ENCODE peak calls at places on chromosomes 3 and 15, in nine cellular contexts. J is Peyer's patch, X is K562, N is tibial nerve, W is esophagus squamous epithelium, M is transverse colon, B is IMR-90, O is heart left ventricle, G is prostate gland. D is an unnamed sample.

GRCh38 chr15:93703092-93703785 is 528.1 kb upstream of the MCTP2 start:
- DNase-seq in W (no peak), B (no peak), N (no peak), X (no peak), G (no peak), O (no peak), J (no peak), M (no peak), D (no peak)

GRCh38 chr15:92914768-92915221 is 14.7 kb downstream of the CHD2 start:
- DNase-seq in B (no peak), N (no peak), M (no peak), J (no peak), O (no peak), G (no peak), W (no peak), X (no peak), D (no peak)

GRCh38 chr15:52137432-52138357 is 25.1 kb upstream of the BCL2L10 start:
- DNase-seq in X (peak), G (no peak), M (peak), B (no peak), W (no peak), O (no peak), N (no peak), J (peak), D (no peak)

GRCh38 chr3:150627557-150627956 is 24.4 kb downstream of the SELENOT start:
- DNase-seq in O (peak), B (peak), M (no peak), N (no peak), J (no peak), G (no peak), W (no peak), X (no peak), D (no peak)

GRCh38 chr15:65612616-65612946 is 1.6 kb upstream of the INTS14 start:
- DNase-seq in M (no peak), W (no peak), J (no peak), N (no peak), G (no peak), B (peak), O (no peak), X (no peak), D (no peak)

GRCh38 chr3:196323723-196324122 is 5.7 kb upstream of the DYNLT2B start:
- DNase-seq in W (no peak), J (no peak), G (no peak), B (peak), X (peak), M (no peak), N (no peak), O (no peak), D (no peak)

GRCh38 chr3:178236555-178237277 is 299.5 kb upstream of the KCNMB2 start:
- DNase-seq in M (no peak), W (no peak), G (no peak), X (no peak), J (no peak), O (no peak), B (peak), N (no peak), D (no peak)

GRCh38 chr3:127151992-127152391 is 40.9 kb upstream of the PRR23E start:
- DNase-seq in N (no peak), J (no peak), X (no peak), W (no peak), O (no peak), G (no peak), B (peak), M (no peak), D (no peak)

GRCh38 chr3:80241791-80242190 is 474.0 kb upstream of the ROBO1 start:
- DNase-seq in O (no peak), W (no peak), M (no peak), J (no peak), X (no peak), G (no peak), N (no peak), B (no peak), D (no peak)

GRCh38 chr15:65089206-65089824 is 12.8 kb downstream of the KBTBD13 start:
- DNase-seq in W (no peak), B (peak), M (no peak), O (no peak), N (no peak), J (no peak), G (no peak), X (no peak), D (no peak)

GRCh38 chr15:92111756-92112155 is 258.2 kb downstream of the SLCO3A1 start:
- DNase-seq in O (no peak), J (no peak), W (no peak), B (no peak), X (no peak), M (no peak), N (no peak), G (no peak), D (no peak)

GRCh38 chr3:118559286-118559685 is 475.4 kb downstream of the IGSF11 start:
- DNase-seq in X (no peak), B (no peak), G (no peak), J (no peak), W (no peak), N (no peak), O (no peak), M (no peak), D (no peak)

GRCh38 chr3:149090907-149091306 is 4.6 kb upstream of the HLTF start:
- DNase-seq in N (no peak), O (no peak), W (no peak), J (no peak), G (no peak), B (no peak), X (no peak), M (no peak), D (no peak)

GRCh38 chr3:149089395-149089794 is 3.1 kb upstream of the HLTF start:
- DNase-seq in M (no peak), N (no peak), B (no peak), X (no peak), W (no peak), J (no peak), G (no peak), O (no peak), D (no peak)

GRCh38 chr3:149085828-149086231 is 503 bp downstream of the HLTF start:
- DNase-seq in M (no peak), G (peak), W (no peak), B (peak), J (peak), O (no peak), X (peak), N (no peak), D (no peak)

GRCh38 chr3:149087208-149087607 is 875 bp upstream of the HLTF start:
- DNase-seq in N (no peak), W (no peak), J (no peak), X (peak), G (no peak), M (no peak), B (no peak), O (no peak), D (no peak)

DNA sequence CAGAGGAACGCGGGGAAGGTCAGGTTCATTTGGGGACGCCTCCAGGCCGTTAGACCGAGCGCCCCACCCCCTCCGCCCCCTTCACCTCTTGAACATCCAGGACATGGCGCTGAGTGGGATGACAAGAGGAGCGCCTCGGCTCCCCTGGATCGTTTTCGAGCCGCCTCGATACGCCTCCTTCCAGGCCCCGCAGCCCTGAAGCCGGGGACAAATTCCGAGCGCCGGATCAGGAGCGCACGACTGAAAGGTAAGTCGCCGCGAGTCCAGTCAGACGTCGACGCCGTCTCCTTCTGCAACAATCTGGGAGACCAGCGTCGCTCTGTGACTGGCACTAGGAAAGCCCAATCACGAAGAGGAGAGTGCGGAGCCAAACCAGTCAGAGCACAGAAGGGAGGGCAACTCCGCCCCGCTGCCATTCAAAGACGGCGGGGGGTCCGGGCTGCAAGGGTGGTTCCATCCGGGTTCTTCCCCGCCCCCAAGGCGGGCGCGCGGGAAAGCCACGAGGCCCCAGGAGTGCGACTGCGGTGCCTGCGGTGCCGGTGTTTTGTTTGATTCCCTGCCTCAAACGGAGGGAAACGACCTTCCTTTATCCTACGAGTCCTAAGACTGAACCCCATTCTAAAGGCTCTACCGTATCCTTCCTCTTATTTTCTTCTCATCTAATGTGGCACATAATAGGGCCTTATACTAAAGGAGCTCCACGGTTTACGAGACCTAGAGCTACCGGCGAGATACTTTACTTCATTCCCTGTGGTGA is at the start of gene HLTF:
- DNase-seq in X (peak), M (peak), B (peak), G (peak), W (peak), N (peak), J (peak), O (peak), D (peak)
- TF ChIP-seq POLR2A in X (peak), M (peak), B (peak), G (peak), W (no peak), N (peak), J (peak), O (no peak), D (peak)

DNA sequence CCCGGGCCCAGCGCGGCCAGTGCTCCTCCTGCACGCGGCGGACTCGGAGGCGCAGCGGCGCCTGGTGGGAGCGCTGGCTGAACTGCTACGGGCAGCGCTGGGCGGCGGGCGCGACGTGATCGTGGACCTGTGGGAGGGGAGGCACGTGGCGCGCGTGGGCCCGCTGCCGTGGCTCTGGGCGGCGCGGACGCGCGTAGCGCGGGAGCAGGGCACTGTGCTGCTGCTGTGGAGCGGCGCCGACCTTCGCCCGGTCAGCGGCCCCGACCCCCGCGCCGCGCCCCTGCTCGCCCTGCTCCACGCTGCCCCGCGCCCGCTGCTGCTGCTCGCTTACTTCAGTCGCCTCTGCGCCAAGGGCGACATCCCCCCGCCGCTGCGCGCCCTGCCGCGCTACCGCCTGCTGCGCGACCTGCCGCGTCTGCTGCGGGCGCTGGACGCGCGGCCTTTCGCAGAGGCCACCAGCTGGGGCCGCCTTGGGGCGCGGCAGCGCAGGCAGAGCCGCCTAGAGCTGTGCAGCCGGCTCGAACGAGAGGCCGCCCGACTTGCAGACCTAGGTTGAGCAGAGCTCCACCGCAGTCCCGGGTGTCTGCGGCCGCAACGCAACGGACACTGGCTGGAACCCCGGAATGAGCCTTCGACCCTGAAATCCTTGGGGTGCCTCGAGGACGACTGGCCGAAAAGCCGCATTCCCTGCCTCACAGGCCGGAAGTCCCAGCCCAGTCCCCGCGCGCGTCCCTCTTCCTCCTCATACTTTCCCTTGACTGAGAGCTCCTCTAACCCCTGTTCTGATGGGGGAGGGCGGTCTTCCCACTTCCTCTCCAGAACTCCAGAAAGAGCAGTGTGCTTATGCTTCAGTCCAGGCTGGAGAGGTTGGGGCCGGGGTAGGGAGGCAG is 1.4 kb upstream of the IL17RC start:
- DNase-seq in M (peak), O (peak), X (no peak), G (peak), B (peak), W (no peak), J (peak), N (peak), D (no peak)
- TF ChIP-seq POLR2A in M (peak), O (no peak), X (no peak), G (no peak), B (no peak), W (no peak), J (peak), N (peak), D (peak)

GRCh38 chr15:63039811-63040210 is 2.7 kb upstream of the TPM1 start:
- DNase-seq in N (no peak), M (no peak), B (no peak), J (no peak), G (no peak), O (no peak), W (no peak), X (no peak), D (no peak)

GRCh38 chr15:63040509-63040908 is 2.0 kb upstream of the TPM1 start:
- DNase-seq in O (no peak), B (no peak), G (no peak), W (no peak), X (no peak), M (no peak), N (no peak), J (no peak), D (no peak)

GRCh38 chr15:63041402-63041977 is 1.1 kb upstream of the TPM1 start:
- DNase-seq in W (no peak), B (no peak), J (no peak), G (no peak), O (no peak), X (no peak), M (no peak), N (no peak), D (no peak)

GRCh38 chr15:63041982-63042878 is at the start of gene TPM1:
- DNase-seq in B (peak), N (peak), X (no peak), O (peak), J (peak), M (peak), W (no peak), G (peak), D (peak)

GRCh38 chr15:63040954-63041353 is 1.6 kb upstream of the TPM1 start:
- DNase-seq in N (no peak), X (no peak), O (peak), J (no peak), B (no peak), M (no peak), W (no peak), G (no peak), D (no peak)
- TF ChIP-seq POLR2A in N (no peak), X (no peak), O (no peak), J (no peak), B (no peak), M (no peak), W (no peak), G (no peak), D (no peak)

GRCh38 chr3:15860014-15860934 is 62.5 kb upstream of the ANKRD28 start:
- DNase-seq in O (no peak), N (no peak), G (peak), X (peak), J (peak), W (peak), B (peak), M (peak), D (peak)

GRCh38 chr3:15858547-15859506 is 61.0 kb upstream of the ANKRD28 start:
- DNase-seq in J (peak), B (no peak), M (peak), W (peak), G (peak), X (peak), N (no peak), O (peak), D (peak)

GRCh38 chr3:15861163-15861562 is 63.4 kb upstream of the ANKRD28 start:
- DNase-seq in G (no peak), W (no peak), B (no peak), J (no peak), X (peak), O (no peak), M (no peak), N (no peak), D (no peak)

GRCh38 chr3:15859507-15860013 is 61.8 kb upstream of the ANKRD28 start:
- DNase-seq in O (peak), N (peak), G (peak), W (peak), J (peak), M (peak), X (peak), B (peak), D (peak)
- TF ChIP-seq POLR2A in O (no peak), N (peak), G (peak), W (no peak), J (peak), M (peak), X (peak), B (no peak), D (no peak)

GRCh38 chr15:59372352-59373211 is at the start of gene MYO1E:
- DNase-seq in O (peak), X (no peak), N (peak), M (peak), J (peak), G (peak), W (no peak), B (peak), D (peak)

GRCh38 chr15:59367022-59367451 is 5.6 kb downstream of the MYO1E start:
- DNase-seq in N (no peak), W (no peak), J (no peak), B (no peak), M (no peak), G (no peak), O (no peak), X (no peak), D (no peak)

GRCh38 chr15:59371458-59372351 is 966 bp downstream of the MYO1E start:
- DNase-seq in G (peak), N (no peak), M (peak), W (no peak), X (no peak), J (peak), O (peak), B (no peak), D (no peak)

GRCh38 chr15:59366368-59367021 is 6.2 kb downstream of the MYO1E start:
- DNase-seq in N (no peak), X (no peak), W (no peak), M (peak), B (no peak), O (no peak), G (no peak), J (no peak), D (no peak)

GRCh38 chr15:59369597-59369996 is 3.1 kb downstream of the MYO1E start:
- DNase-seq in X (no peak), W (no peak), O (no peak), G (no peak), B (no peak), N (no peak), M (no peak), J (no peak), D (no peak)
- TF ChIP-seq POLR2A in X (no peak), W (no peak), O (no peak), G (no peak), B (no peak), N (no peak), M (no peak), J (no peak), D (no peak)

GRCh38 chr15:70034141-70034540 is 63.6 kb downstream of the TLE3 start:
- DNase-seq in B (no peak), G (no peak), M (no peak), J (peak), X (no peak), O (no peak), W (no peak), N (no peak), D (no peak)

GRCh38 chr15:70036585-70037343 is 61.0 kb downstream of the TLE3 start:
- DNase-seq in X (no peak), G (no peak), N (no peak), J (peak), O (no peak), W (no peak), M (peak), B (no peak), D (no peak)

GRCh38 chr15:70034596-70034995 is 63.1 kb downstream of the TLE3 start:
- DNase-seq in W (no peak), G (no peak), B (no peak), O (no peak), N (no peak), M (no peak), X (no peak), J (peak), D (no peak)

GRCh38 chr15:70035051-70035718 is 62.5 kb downstream of the TLE3 start:
- DNase-seq in W (no peak), X (no peak), J (peak), G (no peak), M (no peak), O (no peak), B (no peak), N (no peak), D (no peak)

DNA sequence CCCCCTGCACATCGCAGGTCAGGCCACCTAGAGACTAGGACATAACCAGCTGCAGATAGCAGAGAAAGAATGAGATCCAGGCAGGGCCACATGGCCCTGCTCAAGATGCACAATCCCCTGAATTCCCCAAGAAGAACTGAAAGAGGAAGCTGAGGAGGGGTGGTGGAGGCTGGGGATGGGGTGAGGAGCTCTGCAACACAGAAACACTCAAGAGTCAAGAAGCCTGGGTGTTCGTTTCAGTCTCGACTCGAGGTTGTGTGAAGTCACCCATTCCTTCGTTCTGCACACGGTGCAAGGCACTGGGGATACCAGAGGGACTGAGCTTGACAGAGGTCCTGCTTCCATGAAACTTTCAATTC is 62.0 kb downstream of the TLE3 start:
- DNase-seq in J (peak), W (no peak), O (no peak), X (no peak), M (peak), N (no peak), G (no peak), B (no peak), D (no peak)
- TF ChIP-seq POLR2A in J (no peak), W (no peak), O (no peak), X (no peak), M (no peak), N (no peak), G (no peak), B (no peak), D (no peak)

GRCh38 chr3:87088984-87089841 is 98.3 kb upstream of the VGLL3 start:
- DNase-seq in J (peak), G (peak), B (peak), M (peak), N (peak), W (no peak), X (peak), O (peak), D (peak)
- TF ChIP-seq POLR2A in J (peak), G (no peak), B (no peak), M (peak), N (peak), W (no peak), X (no peak), O (no peak), D (peak)

GRCh38 chr3:128491071-128491899 is 1.7 kb downstream of the GATA2 start:
- DNase-seq in M (no peak), W (no peak), O (no peak), G (no peak), X (peak), N (no peak), B (no peak), J (peak), D (no peak)

GRCh38 chr3:128490650-128491070 is 2.3 kb downstream of the GATA2 start:
- DNase-seq in G (no peak), B (no peak), O (no peak), W (no peak), X (no peak), M (no peak), J (no peak), N (no peak), D (no peak)

GRCh38 chr3:128492353-128493220 is at the start of gene GATA2:
- DNase-seq in W (no peak), M (no peak), O (peak), N (no peak), G (peak), B (no peak), J (peak), X (peak), D (no peak)

GRCh38 chr3:128493221-128494151 is 485 bp upstream of the GATA2 start:
- DNase-seq in W (no peak), O (no peak), B (no peak), M (no peak), G (no peak), N (no peak), X (peak), J (peak), D (no peak)

DNA sequence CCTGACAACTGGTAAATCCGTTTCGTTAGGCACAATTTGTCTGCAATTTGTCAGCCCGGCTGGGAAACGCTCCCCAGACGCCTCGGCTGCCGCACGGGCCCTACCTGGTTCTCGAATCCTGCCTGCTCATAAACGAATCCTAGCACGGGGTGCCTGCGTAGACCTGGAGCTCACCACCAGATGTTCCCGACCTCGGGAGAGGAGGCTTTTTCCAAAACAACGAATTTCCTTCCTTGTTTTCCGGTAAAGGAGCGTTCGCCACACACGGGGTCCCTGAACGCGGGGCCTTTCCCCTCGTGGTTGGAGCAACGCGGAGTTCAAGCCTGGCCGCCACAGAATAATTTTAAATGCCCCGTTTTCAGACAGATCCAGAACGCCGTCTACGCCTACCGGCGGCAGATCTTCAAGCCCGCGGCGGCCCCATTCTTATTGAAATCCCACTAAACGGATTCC is 1.1 kb downstream of the GATA2 start:
- DNase-seq in N (no peak), M (no peak), B (no peak), W (no peak), O (no peak), G (no peak), J (peak), X (no peak), D (no peak)
- TF ChIP-seq POLR2A in N (no peak), M (no peak), B (no peak), W (no peak), O (no peak), G (no peak), J (no peak), X (no peak), D (no peak)